ENCODE peak calls at places on chromosomes 2 and 18, in nine cellular contexts. W is CD8-positive, alpha-beta T cell; G is GM23248; F is upper lobe of right lung; M is stomach; Q is CD8-positive, alpha-beta memory T cell; U is left ventricle myocardium inferior; Y is thyroid gland; J is endothelial cell of umbilical vein. K is an unnamed sample.

GRCh38 chr2:16223071-16223470 is 282.7 kb downstream of the MYCN start:
- DNase-seq in Q (no peak), M (no peak), Y (no peak), W (no peak), U (no peak), F (no peak), J (no peak), G (no peak), K (no peak)

GRCh38 chr2:83069724-83070123 is 1389.4 kb downstream of the SUCLG1 start:
- DNase-seq in Y (no peak), Q (no peak), F (no peak), G (peak), J (peak), U (no peak), W (no peak), M (no peak), K (no peak)

GRCh38 chr2:43139996-43140621 is 86.3 kb downstream of the ZFP36L2 start:
- DNase-seq in F (peak), U (peak), W (no peak), M (no peak), Y (no peak), J (peak), G (no peak), Q (no peak), K (no peak)

GRCh38 chr18:67639872-67640271 is 123.4 kb upstream of the DSEL start:
- DNase-seq in G (peak), W (no peak), M (no peak), J (no peak), U (no peak), F (no peak), Q (no peak), Y (no peak), K (no peak)

GRCh38 chr2:183349046-183349445 is 224.8 kb downstream of the NUP35 start:
- DNase-seq in G (no peak), Y (no peak), F (no peak), W (no peak), Q (no peak), J (no peak), U (no peak), M (no peak), K (peak)

GRCh38 chr2:56185582-56186046 is 1.8 kb downstream of the CCDC85A start:
- DNase-seq in F (peak), G (peak), M (no peak), U (peak), J (peak), Y (peak), W (no peak), Q (no peak), K (peak)

GRCh38 chr2:128405467-128405900 is 86.8 kb upstream of the HS6ST1 start:
- DNase-seq in M (peak), F (peak), Y (no peak), W (no peak), U (no peak), J (no peak), Q (no peak), G (no peak), K (no peak)

GRCh38 chr2:110101280-110101844 is 14.3 kb downstream of the MALL start:
- DNase-seq in M (peak), J (peak), G (peak), F (peak), Q (no peak), W (no peak), U (peak), Y (peak), K (no peak)

GRCh38 chr2:45332567-45332966 is 278.5 kb downstream of the SRBD1 start:
- DNase-seq in U (no peak), Q (no peak), W (no peak), M (no peak), G (no peak), F (no peak), Y (no peak), J (no peak), K (no peak)

GRCh38 chr2:207504513-207505171 is 25.1 kb upstream of the CREB1 start:
- DNase-seq in F (no peak), J (no peak), U (peak), W (no peak), M (no peak), G (peak), Q (no peak), Y (peak), K (no peak)

GRCh38 chr2:11629851-11630250 is 40.1 kb downstream of the NTSR2 start:
- DNase-seq in J (no peak), U (no peak), Q (no peak), W (no peak), Y (no peak), G (no peak), M (no peak), F (no peak), K (no peak)

GRCh38 chr18:63301458-63301857 is 18.1 kb downstream of the BCL2 start:
- DNase-seq in J (no peak), M (no peak), U (no peak), Q (no peak), Y (no peak), W (no peak), F (no peak), G (no peak), K (no peak)

GRCh38 chr2:1747065-1747941 is 3.0 kb upstream of the PXDN start:
- DNase-seq in U (no peak), F (peak), J (no peak), G (no peak), Y (no peak), W (no peak), M (no peak), Q (no peak), K (no peak)

GRCh38 chr18:52936931-52937330 is 596.9 kb downstream of the DCC start:
- DNase-seq in Q (no peak), F (no peak), M (no peak), W (no peak), Y (no peak), U (no peak), G (no peak), J (no peak), K (no peak)

GRCh38 chr2:106596844-106597243 is 109.7 kb downstream of the CD8B2 start:
- DNase-seq in W (no peak), J (no peak), Q (no peak), F (no peak), U (no peak), Y (no peak), G (peak), M (no peak), K (no peak)

GRCh38 chr2:56860991-56861390 is 677.2 kb downstream of the CCDC85A start:
- DNase-seq in J (no peak), G (no peak), Q (no peak), Y (no peak), F (no peak), W (no peak), U (no peak), M (no peak), K (no peak)

GRCh38 chr18:44996261-44996660 is 315.6 kb downstream of the SETBP1 start:
- DNase-seq in G (no peak), Q (no peak), J (no peak), F (no peak), U (no peak), M (no peak), W (no peak), Y (no peak), K (no peak)

GRCh38 chr18:23810396-23810795 is 121.1 kb downstream of the LAMA3 start:
- DNase-seq in U (no peak), Y (no peak), Q (peak), F (no peak), G (no peak), J (no peak), M (no peak), W (peak), K (no peak)

GRCh38 chr2:233244818-233245217 is 6.7 kb upstream of the ATG16L1 start:
- DNase-seq in U (no peak), J (no peak), M (no peak), W (no peak), Y (no peak), G (peak), Q (no peak), F (no peak), K (no peak)

GRCh38 chr2:233247744-233248143 is 3.7 kb upstream of the ATG16L1 start:
- DNase-seq in U (no peak), W (peak), Q (peak), Y (no peak), J (peak), F (no peak), G (peak), M (no peak), K (peak)

GRCh38 chr2:233248999-233249398 is 2.5 kb upstream of the ATG16L1 start:
- DNase-seq in W (no peak), M (no peak), J (no peak), Q (no peak), Y (no peak), G (no peak), F (no peak), U (no peak), K (no peak)

GRCh38 chr2:233245406-233245805 is 6.1 kb upstream of the ATG16L1 start:
- DNase-seq in Q (no peak), G (no peak), M (no peak), Y (no peak), U (no peak), J (no peak), F (no peak), W (no peak), K (no peak)

GRCh38 chr2:233247116-233247515 is 4.4 kb upstream of the ATG16L1 start:
- DNase-seq in G (no peak), W (no peak), M (no peak), J (no peak), U (no peak), Q (no peak), Y (no peak), F (no peak), K (no peak)
- H3K27ac ChIP-seq in G (no peak), W (no peak), M (no peak), J (peak), U (no peak), Q (no peak), Y (no peak), F (no peak), K (no peak)

GRCh38 chr2:191560594-191560993 is 117.3 kb upstream of the NABP1 start:
- DNase-seq in G (no peak), J (no peak), Q (no peak), W (no peak), Y (peak), M (no peak), F (no peak), U (no peak), K (no peak)

GRCh38 chr2:191556463-191556862 is 121.5 kb upstream of the NABP1 start:
- DNase-seq in M (no peak), J (no peak), Q (no peak), U (no peak), W (no peak), G (peak), F (no peak), Y (no peak), K (no peak)

GRCh38 chr2:191555092-191555742 is 122.7 kb upstream of the NABP1 start:
- DNase-seq in F (peak), J (peak), M (peak), W (peak), G (peak), Q (peak), Y (peak), U (peak), K (peak)

GRCh38 chr2:191557841-191558240 is 120.1 kb upstream of the NABP1 start:
- DNase-seq in J (no peak), Y (no peak), M (no peak), G (no peak), U (no peak), F (no peak), W (no peak), Q (no peak), K (no peak)

DNA sequence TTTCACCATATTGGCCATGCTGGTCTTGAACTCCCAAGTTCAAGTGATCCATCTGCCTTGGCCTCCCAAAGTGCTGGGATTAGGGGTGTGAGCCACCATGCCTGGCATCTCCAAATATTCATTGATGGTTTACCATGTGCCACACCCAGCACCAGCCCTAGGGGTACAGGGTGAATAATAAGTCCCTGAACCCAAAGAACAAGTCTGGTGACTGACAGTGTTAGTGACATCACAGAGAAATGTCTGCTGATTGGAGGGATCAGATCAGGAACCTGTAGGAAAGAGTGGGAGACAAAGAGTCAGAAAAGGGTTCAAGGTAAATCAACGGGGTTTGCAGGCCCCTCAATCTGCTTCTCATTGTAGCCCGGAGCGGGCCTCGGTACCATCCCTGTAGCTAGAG is 118.4 kb upstream of the NABP1 start:
- DNase-seq in J (no peak), Y (no peak), U (no peak), Q (no peak), G (no peak), F (no peak), W (no peak), M (no peak), K (no peak)
- H3K27ac ChIP-seq in J (no peak), Y (no peak), U (no peak), Q (no peak), G (no peak), F (no peak), W (no peak), M (no peak), K (no peak)

DNA sequence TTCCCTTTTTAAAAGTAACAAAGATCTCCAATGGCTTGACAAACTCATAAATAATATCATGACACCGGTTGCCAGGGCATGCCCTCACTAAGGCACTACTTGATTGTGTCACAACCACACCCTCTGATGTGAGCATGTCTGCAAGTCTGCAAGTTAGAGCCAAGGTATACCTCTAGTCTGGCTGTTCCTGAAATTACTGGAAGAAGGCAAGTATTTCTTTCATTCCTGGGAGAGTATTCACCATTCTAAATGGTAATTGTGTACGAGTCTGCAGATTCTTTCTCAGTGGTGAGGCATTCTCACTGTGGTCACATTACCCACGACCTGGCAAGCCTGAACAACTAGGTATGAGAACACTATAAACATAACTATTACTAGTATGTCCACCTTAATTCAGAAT is 25.7 kb upstream of the RNU4ATAC start:
- DNase-seq in W (no peak), F (no peak), J (no peak), Y (no peak), M (no peak), Q (no peak), U (no peak), G (peak), K (no peak)
- H3K27ac ChIP-seq in W (no peak), F (no peak), J (no peak), Y (no peak), M (no peak), Q (no peak), U (no peak), G (peak), K (no peak)

DNA sequence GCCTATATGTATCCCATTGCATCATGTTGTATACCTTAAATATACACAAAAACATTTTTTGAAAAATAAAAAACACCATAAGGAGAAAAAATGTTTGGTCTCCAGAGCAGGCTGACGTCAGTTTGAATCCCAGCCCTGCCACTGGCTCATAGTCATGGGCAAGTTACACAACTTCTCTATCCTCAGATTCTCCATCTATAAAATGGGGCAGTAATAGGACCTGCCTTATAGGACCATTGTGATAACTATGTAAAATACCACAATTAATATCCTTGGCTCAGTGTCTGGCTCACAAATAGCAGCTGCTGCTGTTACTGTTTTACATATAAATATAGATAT is 135.6 kb downstream of the SMAD7 start:
- DNase-seq in Y (no peak), U (no peak), W (no peak), Q (no peak), F (no peak), G (no peak), J (no peak), M (no peak), K (no peak)
- H3K27ac ChIP-seq in Y (no peak), U (no peak), W (peak), Q (peak), F (no peak), G (no peak), J (no peak), M (no peak), K (no peak)

GRCh38 chr2:233081731-233082221 is 21.6 kb downstream of the INPP5D start:
- DNase-seq in G (no peak), Y (no peak), U (no peak), W (no peak), M (no peak), Q (no peak), F (peak), J (no peak), K (no peak)

GRCh38 chr2:233079953-233080835 is 20.1 kb downstream of the INPP5D start:
- DNase-seq in Q (no peak), J (no peak), Y (no peak), W (no peak), G (no peak), F (peak), U (no peak), M (no peak), K (no peak)

GRCh38 chr2:233079473-233079877 is 19.3 kb downstream of the INPP5D start:
- DNase-seq in J (no peak), U (no peak), Q (no peak), Y (no peak), F (peak), M (no peak), G (no peak), W (no peak), K (no peak)

GRCh38 chr2:233081232-233081730 is 21.1 kb downstream of the INPP5D start:
- DNase-seq in F (peak), Q (no peak), Y (no peak), U (no peak), G (no peak), M (no peak), J (no peak), W (no peak), K (no peak)

GRCh38 chr2:233080836-233081229 is 20.7 kb downstream of the INPP5D start:
- DNase-seq in W (no peak), G (no peak), M (no peak), J (no peak), U (no peak), F (peak), Q (no peak), Y (no peak), K (no peak)
- H3K27ac ChIP-seq in W (peak), G (no peak), M (no peak), J (no peak), U (no peak), F (peak), Q (peak), Y (no peak), K (peak)

GRCh38 chr2:176067587-176068002 is 16.2 kb downstream of the EVX2 start:
- DNase-seq in G (no peak), F (no peak), M (no peak), W (no peak), J (no peak), Y (no peak), Q (no peak), U (no peak), K (no peak)
- H3K27ac ChIP-seq in G (no peak), F (no peak), M (no peak), W (no peak), J (no peak), Y (no peak), Q (no peak), U (no peak), K (no peak)

DNA sequence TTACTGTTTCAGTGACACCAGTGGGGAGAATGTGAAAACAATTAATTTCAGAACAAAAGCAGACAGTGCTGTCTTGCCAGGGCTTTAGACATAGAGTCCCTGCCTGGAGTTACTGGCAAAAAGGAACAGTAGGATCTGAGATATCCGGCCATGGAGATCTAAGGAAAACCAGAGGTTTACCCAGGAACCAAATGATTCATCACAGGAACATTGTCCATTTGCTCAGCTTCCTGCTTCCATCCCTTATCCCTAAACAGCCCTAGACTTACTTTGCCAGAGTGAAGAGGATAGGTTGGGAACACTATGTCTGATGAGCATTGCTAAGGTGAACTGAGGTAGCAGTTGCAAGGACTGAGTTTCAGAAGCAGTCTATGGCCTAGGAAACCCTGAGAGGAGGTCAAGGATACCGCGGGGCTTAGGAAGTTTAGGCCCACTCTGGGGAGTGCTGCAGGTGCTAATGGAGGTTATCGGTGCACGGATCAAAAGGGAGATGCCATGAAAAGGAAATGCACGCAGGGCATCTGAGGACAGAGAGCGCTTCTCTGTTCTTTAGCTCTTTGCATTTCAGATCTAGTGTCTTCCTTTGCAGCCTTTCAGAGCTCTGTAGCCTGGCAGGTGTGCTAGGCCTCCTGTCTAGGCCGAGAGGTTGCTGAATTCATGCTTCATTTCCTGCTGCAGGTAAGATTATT is 223.9 kb downstream of the CDCA7 start:
- DNase-seq in F (no peak), W (no peak), M (no peak), J (no peak), Q (no peak), G (no peak), Y (no peak), U (no peak), K (no peak)
- H3K27ac ChIP-seq in F (no peak), W (no peak), M (no peak), J (no peak), Q (no peak), G (no peak), Y (no peak), U (no peak), K (no peak)

GRCh38 chr2:168156661-168157060 is 90.7 kb downstream of the STK39 start:
- DNase-seq in U (peak), F (no peak), M (no peak), G (peak), Y (no peak), W (no peak), J (no peak), Q (no peak), K (no peak)

GRCh38 chr2:168159754-168160585 is 87.4 kb downstream of the STK39 start:
- DNase-seq in U (no peak), G (no peak), Y (no peak), F (no peak), W (no peak), J (no peak), M (no peak), Q (no peak), K (no peak)

GRCh38 chr2:168157926-168158325 is 89.5 kb downstream of the STK39 start:
- DNase-seq in Q (no peak), U (no peak), Y (no peak), W (no peak), M (no peak), G (peak), F (no peak), J (no peak), K (no peak)

GRCh38 chr2:168157070-168157469 is 90.3 kb downstream of the STK39 start:
- DNase-seq in F (no peak), Q (no peak), W (no peak), M (no peak), G (no peak), Y (no peak), U (no peak), J (no peak), K (no peak)

DNA sequence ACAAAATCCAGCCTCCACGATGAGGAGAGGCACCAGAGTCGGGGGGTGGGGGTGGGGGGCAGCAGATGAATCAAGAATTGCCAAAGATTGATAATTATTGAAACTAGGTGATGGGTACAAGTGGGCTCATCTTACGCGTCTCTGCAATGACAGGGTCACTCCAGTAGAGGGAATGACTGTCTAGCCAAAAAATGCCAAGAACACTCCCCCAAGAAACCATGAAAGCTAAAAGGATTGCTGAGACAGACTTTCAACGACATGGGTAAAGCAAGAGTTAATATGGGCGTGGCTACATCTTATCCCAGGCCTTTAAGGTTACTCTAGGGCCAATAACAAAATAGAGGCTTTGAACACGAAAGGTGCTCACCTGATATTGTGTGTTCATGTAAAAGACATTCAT is 86.5 kb downstream of the STK39 start:
- DNase-seq in Q (no peak), F (no peak), J (no peak), Y (no peak), U (no peak), W (no peak), M (no peak), G (no peak), K (no peak)
- H3K27ac ChIP-seq in Q (no peak), F (no peak), J (no peak), Y (no peak), U (no peak), W (no peak), M (no peak), G (no peak), K (no peak)